ENCODE peak calls at places on chromosomes 2 and 18, in six cellular contexts. I is right atrium auricular region; P is H9; H is cardiac muscle cell; W is esophagus squamous epithelium; F is CD8-positive, alpha-beta T cell. Q is an unnamed sample.

GRCh38 chr2:201016859-201017258 is 53.4 kb upstream of the ORC2 start:
- DNase-seq in I (no peak), P (no peak), H (peak; percentile 10), W (no peak), F (no peak), Q (no peak)

GRCh38 chr2:138744709-138745108 is 35.5 kb downstream of the NXPH2 start:
- DNase-seq in I (no peak), P (no peak), H (peak; percentile 17), W (no peak), F (no peak), Q (no peak)

GRCh38 chr2:121519732-121520640 is 10.7 kb upstream of the RNU4ATAC start:
- DNase-seq in I (no peak), P (no peak), H (no peak), W (no peak), F (no peak), Q (no peak)

GRCh38 chr18:54162431-54162830 is 62.0 kb downstream of the MBD2 start:
- DNase-seq in I (no peak), P (no peak), H (no peak), W (no peak), F (no peak), Q (no peak)

GRCh38 chr2:97761192-97761591 is 47.8 kb downstream of the ZAP70 start:
- DNase-seq in I (no peak), P (no peak), H (no peak), W (no peak), F (peak; percentile 51), Q (peak; percentile 32)

GRCh38 chr2:183070942-183071844 is 7.4 kb upstream of the DUSP19 start:
- DNase-seq in I (no peak), P (peak; percentile 96), H (peak; percentile 29), W (no peak), F (no peak), Q (no peak)

GRCh38 chr2:141399270-141399669 is 731.5 kb downstream of the LRP1B start:
- DNase-seq in I (no peak), P (no peak), H (peak; percentile 27), W (no peak), F (no peak), Q (no peak)

GRCh38 chr2:85397925-85398331 is 12.2 kb downstream of the CAPG start:
- DNase-seq in I (no peak), P (no peak), H (no peak), W (no peak), F (no peak), Q (no peak)

GRCh38 chr2:60366178-60366577 is 187.3 kb downstream of the BCL11A start:
- DNase-seq in I (no peak), P (peak; percentile 19), H (peak; percentile 19), W (no peak), F (no peak), Q (no peak)

GRCh38 chr2:198309673-198310280 is 505.4 kb downstream of the PLCL1 start:
- DNase-seq in I (no peak), P (peak; percentile 50), H (peak; percentile 60), W (no peak), F (peak; percentile 57), Q (peak; percentile 5)

GRCh38 chr2:26740890-26741302 is 23.2 kb upstream of the SLC35F6 start:
- DNase-seq in I (no peak), P (peak; percentile 73), H (peak; percentile 39), W (no peak), F (peak; percentile 24), Q (no peak)

GRCh38 chr2:181393472-181393871 is 63.7 kb upstream of the ITGA4 start:
- DNase-seq in I (no peak), P (no peak), H (no peak), W (no peak), F (no peak), Q (no peak)

GRCh38 chr2:98494699-98495098 is 50.0 kb downstream of the INPP4A start:
- DNase-seq in I (no peak), P (no peak), H (no peak), W (no peak), F (no peak), Q (no peak)

GRCh38 chr2:221463235-221463896 is 108.7 kb downstream of the EPHA4 start:
- DNase-seq in I (no peak), P (no peak), H (no peak), W (no peak), F (no peak), Q (no peak)

GRCh38 chr2:79750321-79750720 is 237.5 kb downstream of the CTNNA2 start:
- DNase-seq in I (no peak), P (no peak), H (no peak), W (no peak), F (no peak), Q (no peak)

GRCh38 chr2:165794520-165794882 is 454 bp upstream of the GALNT3 start:
- DNase-seq in I (no peak), P (peak; percentile 65), H (peak; percentile 12), W (no peak), F (peak; percentile 46), Q (peak; percentile 16)

GRCh38 chr2:8132371-8132831 is 549.5 kb upstream of the ID2 start:
- DNase-seq in I (no peak), P (no peak), H (no peak), W (no peak), F (no peak), Q (no peak)

GRCh38 chr18:37481491-37481890 is 84.1 kb downstream of the CELF4 start:
- DNase-seq in I (no peak), P (no peak), H (no peak), W (no peak), F (no peak), Q (no peak)

GRCh38 chr18:413263-413662 is 87.2 kb downstream of the COLEC12 start:
- DNase-seq in I (no peak), P (no peak), H (no peak), W (no peak), F (no peak), Q (no peak)

DNA sequence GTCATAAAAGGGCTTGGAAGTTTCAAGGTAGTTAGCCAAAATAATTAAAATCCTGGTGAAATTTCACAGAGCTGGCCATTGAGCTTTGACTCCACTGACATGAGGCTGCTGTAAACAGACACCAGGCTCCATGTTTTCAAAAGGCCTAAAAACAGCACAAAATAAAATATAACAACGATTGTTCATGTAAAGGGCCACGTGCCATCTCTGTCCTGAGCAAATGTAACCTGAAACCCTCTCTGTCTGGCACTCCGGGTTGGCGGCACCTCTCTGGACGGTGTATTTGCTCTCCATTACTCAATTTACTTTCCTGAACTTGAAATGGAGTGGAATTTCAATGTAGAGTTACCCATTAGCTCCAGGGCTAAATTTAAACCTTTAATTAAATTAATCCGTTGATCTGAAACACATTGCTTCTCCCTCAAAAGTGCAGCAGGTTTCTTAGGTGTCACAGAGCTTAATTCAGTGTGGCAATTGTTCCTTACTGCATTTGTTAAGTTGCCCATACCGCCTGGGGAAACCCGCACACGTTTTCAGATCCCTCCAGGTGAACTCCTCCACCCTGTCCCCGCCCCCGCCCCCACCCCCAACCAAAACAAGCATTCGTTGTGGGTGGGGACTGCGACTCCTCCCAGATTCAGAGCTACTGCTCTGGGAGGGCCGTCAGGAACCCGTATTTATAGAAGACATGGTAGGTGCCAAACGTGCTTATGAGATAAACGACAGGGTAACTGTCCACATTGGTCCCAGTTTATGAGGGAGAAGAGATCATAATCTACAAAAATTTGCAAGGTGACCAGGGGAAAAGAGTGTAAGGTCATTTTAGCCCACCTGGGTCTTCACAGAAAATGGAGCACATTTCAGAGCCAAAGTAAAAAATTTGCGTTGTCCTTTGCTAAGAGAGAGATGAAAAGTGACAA is 1.2 kb upstream of the CABLES1 start:
- DNase-seq in I (no peak), P (peak; percentile 95), H (peak; percentile 38), W (no peak), F (peak; percentile 17), Q (no peak)
- H3K27me3 ChIP-seq in I (peaks cover 7% of the 10 kb centered on the region), P (no peaks in the 10 kb centered on the region), H (peaks cover 6% of the 10 kb centered on the region), W (peaks cover 20% of the 10 kb centered on the region), F (peaks cover 24% of the 10 kb centered on the region), Q (peaks cover 22% of the 10 kb centered on the region)

DNA sequence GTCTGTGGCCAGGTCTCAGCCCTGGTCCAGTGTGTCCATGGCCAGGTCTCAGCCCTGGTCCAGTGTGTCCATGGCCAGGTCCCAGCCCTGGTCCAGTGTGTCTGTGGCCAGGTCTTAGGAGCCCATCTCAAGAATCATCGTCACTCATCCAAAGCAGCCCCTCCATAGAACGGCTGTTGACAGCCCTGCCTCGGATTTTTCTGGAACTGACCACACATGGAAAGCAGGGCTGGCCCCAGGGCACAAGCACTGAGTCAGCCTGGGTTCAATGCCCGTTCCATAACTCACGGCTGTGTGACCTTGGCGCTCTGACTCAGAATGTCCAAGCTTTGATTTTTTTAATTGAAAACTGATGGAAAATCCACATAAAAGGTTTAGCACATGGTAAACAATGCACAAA is 59.9 kb upstream of the SNTG2 start:
- DNase-seq in I (peak; percentile 30), P (peak; percentile 7), H (no peak), W (no peak), F (no peak), Q (no peak)
- H3K4me1 ChIP-seq in I (no peaks in the 10 kb centered on the region), P (peaks cover 6% of the 10 kb centered on the region), H (no peaks in the 10 kb centered on the region), W (no peaks in the 10 kb centered on the region), F (no peaks in the 10 kb centered on the region), Q (no peaks in the 10 kb centered on the region)

GRCh38 chr2:178386951-178387602 is 63.9 kb downstream of the PRKRA start:
- DNase-seq in I (no peak), P (no peak), H (no peak), W (no peak), F (no peak), Q (no peak)
- H3K27ac ChIP-seq in I (no peak overlapping the region), P (no peak overlapping the region), H (no peak overlapping the region), W (no peak overlapping the region), F (no peak overlapping the region), Q (no peak overlapping the region)

DNA sequence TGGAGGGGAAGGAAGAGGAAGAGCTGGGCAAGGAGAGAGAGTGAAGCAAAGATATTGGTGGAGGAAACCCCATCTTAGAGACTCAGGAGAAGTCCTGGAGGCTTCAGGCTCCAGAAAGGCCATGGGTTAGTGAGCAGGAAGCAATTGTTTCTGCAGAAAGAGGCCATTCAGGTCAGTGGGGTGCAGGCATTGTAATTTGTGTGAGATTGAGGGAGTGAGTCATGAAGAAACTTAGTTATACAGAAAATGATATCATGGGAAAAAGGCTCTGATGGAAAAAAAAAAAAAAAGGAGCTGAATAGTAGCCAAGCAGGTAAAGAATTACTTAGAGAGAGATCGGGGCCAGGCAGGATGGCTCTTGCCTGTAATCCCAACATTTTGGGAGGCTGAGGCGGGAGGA is 4.0 kb downstream of the EMILIN2 start:
- DNase-seq in I (no peak), P (no peak), H (no peak), W (no peak), F (no peak), Q (no peak)
- H3K27me3 ChIP-seq in I (no peaks in the 10 kb centered on the region), P (peaks cover 24% of the 10 kb centered on the region), H (no peaks in the 10 kb centered on the region), W (peaks cover 55% of the 10 kb centered on the region), F (peaks cover 6% of the 10 kb centered on the region), Q (peaks cover 22% of the 10 kb centered on the region)

Q was measured in effector memory CD4-positive, alpha-beta T cell.